ENCODE peak calls at places on chromosomes 2 and 18, in five cellular contexts. Z, Q, D, Y and T are unnamed samples.

GRCh38 chr2:101047774-101048173 is 45.7 kb downstream of the RPL31 start:
- DNase-seq in Z (no peak), Q (no peak), D (no peak), Y (peak; percentile 11), T (no peak)

GRCh38 chr2:181411105-181411849 is 45.9 kb upstream of the ITGA4 start:
- DNase-seq in Z (no peak), Q (no peak), D (peak; percentile 87), Y (no peak), T (no peak)

GRCh38 chr2:24492283-24493272 is 1.5 kb downstream of the NCOA1 start:
- DNase-seq in Z (no peak), Q (no peak), D (peak; percentile 38), Y (no peak), T (no peak)

GRCh38 chr2:170229125-170229524 is 51.2 kb downstream of the MYO3B start:
- DNase-seq in Z (no peak), Q (no peak), D (no peak), Y (no peak), T (no peak)

GRCh38 chr18:74775239-74775638 is 177.6 kb downstream of the ZNF407 start:
- DNase-seq in Z (no peak), Q (peak; percentile 49), D (no peak), Y (no peak), T (peak; percentile 24)

GRCh38 chr2:111071480-111072143 is 49.1 kb upstream of the BCL2L11 start:
- DNase-seq in Z (peak; percentile 24), Q (peak; percentile 58), D (no peak), Y (peak; percentile 70), T (peak; percentile 39)

GRCh38 chr2:108911807-108912628 is 77.0 kb downstream of the EDAR start:
- DNase-seq in Z (no peak), Q (no peak), D (no peak), Y (no peak), T (no peak)

GRCh38 chr2:195672674-195673073 is 15.6 kb downstream of the SLC39A10 start:
- DNase-seq in Z (no peak), Q (no peak), D (no peak), Y (no peak), T (no peak)

GRCh38 chr18:79742076-79742475 is 55.7 kb upstream of the KCNG2 start:
- DNase-seq in Z (no peak), Q (no peak), D (no peak), Y (no peak), T (no peak)

GRCh38 chr2:189298481-189298880 is 118.9 kb upstream of the COL5A2 start:
- DNase-seq in Z (no peak), Q (no peak), D (no peak), Y (no peak), T (no peak)

DNA sequence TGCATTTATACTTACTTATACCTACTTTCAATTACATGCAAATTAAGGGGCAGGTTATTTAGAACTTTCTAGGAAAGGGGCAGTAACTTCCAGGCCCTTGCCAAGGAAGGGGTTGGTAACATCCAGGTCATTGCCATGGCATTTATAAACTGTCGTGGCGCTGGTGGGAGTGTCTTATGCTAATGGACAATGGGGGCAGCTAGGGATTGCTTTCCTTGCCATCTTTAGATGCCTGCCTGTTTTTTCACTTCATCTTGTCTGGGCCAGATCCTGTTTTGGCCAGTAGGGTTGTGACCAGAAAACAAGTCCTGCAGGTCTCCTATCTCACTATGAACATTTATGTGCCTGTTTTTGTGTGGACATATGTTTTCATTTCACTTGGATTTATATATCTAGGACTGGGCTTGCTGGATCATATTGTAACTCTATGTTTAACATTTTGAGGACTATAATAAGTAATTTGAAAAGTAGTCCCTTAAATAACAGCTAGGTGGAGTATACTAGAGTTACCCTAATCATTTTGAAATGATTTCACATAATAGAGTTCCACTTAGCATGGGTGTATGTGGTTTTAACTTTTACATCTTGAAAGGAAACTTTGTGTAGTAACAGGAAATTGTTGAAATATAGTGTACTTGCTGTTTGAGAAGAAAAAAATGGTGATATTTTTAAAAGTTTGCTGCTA is 56.1 kb downstream of the LCLAT1 start:
- DNase-seq in Z (no peak), Q (no peak), D (no peak), Y (no peak), T (no peak)
- TF ChIP-seq CTCF in Z (no peak), Q (peak; percentile 63), D (peak; percentile 29), Y (no peak), T (peak; percentile 7)

GRCh38 chr18:12891561-12891960 is 7.5 kb upstream of the PTPN2 start:
- DNase-seq in Z (no peak), Q (no peak), D (no peak), Y (no peak), T (no peak)

GRCh38 chr18:12890964-12891363 is 6.9 kb upstream of the PTPN2 start:
- DNase-seq in Z (no peak), Q (no peak), D (no peak), Y (no peak), T (no peak)

GRCh38 chr18:12886498-12887126 is 2.6 kb upstream of the PTPN2 start:
- DNase-seq in Z (no peak), Q (no peak), D (peak; percentile 16), Y (no peak), T (no peak)

GRCh38 chr18:12895016-12895415 is 11.0 kb upstream of the PTPN2 start:
- DNase-seq in Z (no peak), Q (no peak), D (no peak), Y (no peak), T (no peak)

DNA sequence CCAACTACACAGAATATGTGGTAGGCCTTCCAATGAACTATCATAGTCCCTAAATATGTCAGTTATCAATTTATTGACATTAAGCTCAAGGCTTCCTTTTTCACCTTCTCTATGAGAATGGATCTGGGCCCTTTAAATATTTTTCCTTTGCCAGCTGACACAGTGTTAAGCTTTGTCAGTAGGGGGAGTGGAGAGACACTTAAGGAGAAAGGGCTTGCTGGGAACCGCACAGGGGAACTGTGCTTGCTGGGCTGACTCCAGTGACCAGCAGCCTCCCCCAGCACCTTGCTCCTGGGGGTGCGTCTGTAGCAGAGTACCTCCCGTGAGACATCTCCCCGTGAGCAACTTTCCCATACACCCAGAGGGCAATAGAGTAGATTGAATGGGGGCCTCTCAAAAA is 6.5 kb upstream of the PTPN2 start:
- DNase-seq in Z (no peak), Q (no peak), D (no peak), Y (no peak), T (no peak)
- TF ChIP-seq CTCF in Z (peak; percentile 27), Q (peak; percentile 39), D (no peak), Y (no peak), T (no peak)

GRCh38 chr2:219205981-219206441 is 571 bp upstream of the ZFAND2B start:
- DNase-seq in Z (no peak), Q (peak; percentile 8), D (no peak), Y (no peak), T (no peak)

GRCh38 chr2:219205165-219205538 is 1.4 kb upstream of the ZFAND2B start:
- DNase-seq in Z (no peak), Q (no peak), D (no peak), Y (no peak), T (no peak)

GRCh38 chr2:219207254-219207883 is 787 bp downstream of the ZFAND2B start:
- DNase-seq in Z (no peak), Q (no peak), D (no peak), Y (no peak), T (no peak)

GRCh38 chr2:219207884-219208740 is 1.5 kb downstream of the ZFAND2B start:
- DNase-seq in Z (no peak), Q (peak; percentile 49), D (no peak), Y (no peak), T (no peak)

GRCh38 chr2:219206442-219207253 is at the start of gene ZFAND2B:
- DNase-seq in Z (no peak), Q (peak; percentile 86), D (peak; percentile 99), Y (peak; percentile 74), T (peak; percentile 77)
- TF ChIP-seq CTCF in Z (no peak), Q (no peak), D (no peak), Y (no peak), T (no peak)

GRCh38 chr2:3536682-3537632 is 17.6 kb upstream of the ADI1 start:
- DNase-seq in Z (no peak), Q (peak; percentile 33), D (peak; percentile 51), Y (no peak), T (no peak)
- TF ChIP-seq CTCF in Z (peak; percentile 43), Q (peak; percentile 67), D (peak; percentile 51), Y (peak; percentile 56), T (peak; percentile 54)

DNA sequence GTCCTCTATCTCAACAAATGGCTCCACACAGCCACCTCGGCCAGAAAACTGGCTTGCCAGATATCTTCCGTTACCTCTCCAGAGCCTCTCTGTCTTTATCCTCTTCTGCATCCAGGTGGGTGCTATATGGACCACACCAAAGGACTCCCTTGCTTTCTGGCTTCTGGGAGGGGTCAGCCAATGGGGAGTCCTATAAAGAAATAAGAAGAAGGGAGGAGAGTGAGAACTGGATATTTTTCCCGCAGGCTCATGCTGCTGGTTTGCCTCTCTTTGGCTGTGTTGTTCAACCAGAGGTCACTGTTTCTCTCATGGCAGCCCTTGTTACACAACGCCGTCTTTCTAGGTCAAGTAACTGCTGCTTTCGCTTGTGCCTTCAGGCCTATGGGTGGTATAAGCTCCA is 72.7 kb downstream of the POLE4 start:
- DNase-seq in Z (no peak), Q (no peak), D (no peak), Y (no peak), T (no peak)
- TF ChIP-seq CTCF in Z (no peak), Q (no peak), D (no peak), Y (no peak), T (no peak)

GRCh38 chr18:58349650-58350049 is 279.2 kb downstream of the ALPK2 start:
- DNase-seq in Z (no peak), Q (no peak), D (no peak), Y (no peak), T (no peak)

GRCh38 chr18:58348517-58348916 is 280.4 kb downstream of the ALPK2 start:
- DNase-seq in Z (no peak), Q (no peak), D (no peak), Y (no peak), T (no peak)

GRCh38 chr18:58351776-58352175 is 277.1 kb downstream of the ALPK2 start:
- DNase-seq in Z (no peak), Q (no peak), D (no peak), Y (no peak), T (no peak)

GRCh38 chr18:58348947-58349346 is 279.9 kb downstream of the ALPK2 start:
- DNase-seq in Z (no peak), Q (no peak), D (no peak), Y (no peak), T (no peak)

DNA sequence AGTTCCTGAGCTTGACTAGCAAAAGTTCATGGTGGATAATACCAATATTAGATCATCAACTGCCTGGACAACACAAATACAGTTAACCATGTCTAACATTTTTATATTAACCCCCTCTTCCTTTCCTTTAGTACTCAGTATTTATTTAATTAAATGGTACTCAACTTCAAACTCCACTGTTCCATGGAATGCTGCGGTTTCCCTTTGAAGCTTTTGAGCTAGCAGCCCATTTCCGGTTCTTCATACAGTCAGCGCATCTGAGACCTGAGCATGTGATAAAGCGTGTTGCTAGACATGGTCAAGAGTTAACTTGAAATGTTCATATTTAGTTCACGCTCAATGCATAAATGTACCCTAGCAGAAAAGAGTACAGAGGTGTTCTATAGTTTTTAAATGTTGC is 278.4 kb downstream of the ALPK2 start:
- DNase-seq in Z (no peak), Q (no peak), D (no peak), Y (no peak), T (no peak)
- TF ChIP-seq CTCF in Z (no peak), Q (no peak), D (no peak), Y (no peak), T (no peak)

DNA sequence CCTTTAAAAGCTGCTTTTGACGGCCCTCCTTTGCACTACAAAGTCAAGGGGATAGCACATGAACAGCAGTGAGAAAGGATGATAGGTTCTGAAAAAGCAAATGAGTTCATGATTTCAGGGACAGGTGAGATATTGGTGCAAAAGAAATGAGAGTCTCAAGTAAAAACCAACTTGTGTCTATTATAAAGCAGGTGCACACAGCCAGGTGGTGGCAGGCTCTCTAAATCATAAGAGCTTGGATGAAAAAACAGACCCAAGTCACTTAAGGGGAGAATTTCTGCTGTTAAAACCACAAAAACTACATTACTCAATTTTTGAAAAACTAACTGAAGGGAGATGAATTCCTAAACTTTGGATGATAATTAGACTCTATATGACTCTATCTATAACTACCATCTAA is 201.5 kb downstream of the SP3 start:
- DNase-seq in Z (no peak), Q (no peak), D (no peak), Y (no peak), T (no peak)
- TF ChIP-seq CTCF in Z (no peak), Q (no peak), D (no peak), Y (no peak), T (no peak)